ENCODE peak calls at places on chromosome 13, in four cellular contexts. U is neural progenitor cell, W is GM23338, X is PC-3. M is an unnamed sample.
A peak's percentile ranks its signal among the peaks of the same experiment; 100 is the strongest.

GRCh38 chr13:45339867-45340266 is 1.1 kb downstream of the TPT1 start:
- DNase-seq in U (no peak), W (no peak), X (no peak), M (peak; percentile 28)

GRCh38 chr13:26025196-26025595 is 26.6 kb downstream of the SHISA2 start:
- DNase-seq in U (no peak), W (peak; percentile 56), X (no peak), M (no peak)

GRCh38 chr13:113949546-113949945 is 24.3 kb downstream of the C13orf46 start:
- DNase-seq in U (no peak), W (no peak), X (no peak), M (no peak)

GRCh38 chr13:26011996-26012688 is 39.7 kb downstream of the SHISA2 start:
- DNase-seq in U (no peak), W (peak; percentile 57), X (no peak), M (no peak)

GRCh38 chr13:43977911-43978310 is 98.2 kb downstream of the LACC1 start:
- DNase-seq in U (no peak), W (no peak), X (no peak), M (no peak)

GRCh38 chr13:26221399-26221720 is 754 bp downstream of the RNF6 start:
- DNase-seq in U (no peak), W (no peak), X (no peak), M (no peak)

GRCh38 chr13:33230178-33230881 is 55.2 kb downstream of the STARD13 start:
- DNase-seq in U (no peak), W (no peak), X (peak; percentile 63), M (no peak)

GRCh38 chr13:111168116-111168515 is 53.0 kb downstream of the ARHGEF7 start:
- DNase-seq in U (no peak), W (no peak), X (no peak), M (no peak)

GRCh38 chr13:50793026-50793425 is 50.5 kb downstream of the DLEU7 start:
- DNase-seq in U (no peak), W (no peak), X (no peak), M (no peak)

GRCh38 chr13:28324181-28324789 is 170.6 kb downstream of the FLT1 start:
- DNase-seq in U (peak; percentile 84), W (peak; percentile 93), X (peak; percentile 67), M (peak; percentile 41)

GRCh38 chr13:75636339-75637095 is 387 bp downstream of the LMO7 start:
- DNase-seq in U (peak; percentile 61), W (peak; percentile 70), X (peak; percentile 36), M (peak; percentile 54)

GRCh38 chr13:66468656-66469055 is 761.5 kb downstream of the PCDH9 start:
- DNase-seq in U (no peak), W (no peak), X (no peak), M (no peak)

GRCh38 chr13:112912726-112913440 is 56.1 kb upstream of the MCF2L start:
- DNase-seq in U (no peak), W (no peak), X (no peak), M (no peak)

GRCh38 chr13:40787062-40787461 is 2.3 kb upstream of the SLC25A15 start:
- DNase-seq in U (no peak), W (no peak), X (no peak), M (no peak)

GRCh38 chr13:93672996-93673395 is 446.4 kb downstream of the GPC6 start:
- DNase-seq in U (no peak), W (no peak), X (no peak), M (no peak)

GRCh38 chr13:47661076-47661475 is 340.0 kb downstream of the SUCLA2 start:
- DNase-seq in U (no peak), W (no peak), X (peak; percentile 72), M (no peak)

GRCh38 chr13:32587014-32587773 is 942 bp downstream of the PDS5B start:
- DNase-seq in U (peak; percentile 93), W (peak; percentile 76), X (peak; percentile 44), M (peak; percentile 54)

GRCh38 chr13:103430368-103430767 is 364.2 kb upstream of the SLC10A2 start:
- DNase-seq in U (no peak), W (no peak), X (peak; percentile 31), M (no peak)

GRCh38 chr13:52034616-52035226 is 10.2 kb downstream of the UTP14C start:
- DNase-seq in U (no peak), W (no peak), X (no peak), M (no peak)

GRCh38 chr13:113404723-113405471 is 41.0 kb upstream of the GRTP1 start:
- DNase-seq in U (no peak), W (no peak), X (no peak), M (no peak)

GRCh38 chr13:50531917-50532899 is 311.3 kb downstream of the DLEU7 start:
- DNase-seq in U (no peak), W (no peak), X (peak; percentile 55), M (no peak)

GRCh38 chr13:112350300-112350699 is 25.9 kb upstream of the SPACA7 start:
- DNase-seq in U (no peak), W (no peak), X (no peak), M (no peak)

GRCh38 chr13:83819611-83820010 is 62.7 kb downstream of the SLITRK1 start:
- DNase-seq in U (no peak), W (no peak), X (peak; percentile 6), M (no peak)

DNA sequence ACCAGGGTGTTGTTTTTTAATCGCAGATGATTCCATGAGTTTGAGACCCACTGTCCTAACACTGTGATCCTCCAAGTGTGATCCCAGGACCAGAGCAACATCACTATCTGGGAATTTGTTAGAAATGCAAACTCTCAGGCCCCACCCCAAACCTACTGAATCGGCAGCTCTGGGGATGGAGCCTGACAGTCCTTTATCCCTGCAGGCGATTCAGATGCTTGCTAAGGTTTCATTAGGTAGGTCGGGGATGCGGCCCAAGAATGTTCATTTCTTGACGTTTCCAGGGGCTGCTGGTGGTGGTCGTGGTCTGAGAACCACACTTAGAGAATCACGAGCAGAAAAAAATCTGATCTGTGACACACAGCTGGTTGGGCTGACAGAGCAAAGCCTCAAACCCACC is 1.4 kb upstream of the FARP1 start:
- DNase-seq in U (peak; percentile 12), W (peak; percentile 56), X (no peak), M (no peak)
- H3K4me3 ChIP-seq in U (no peak overlapping the region), W (peak overlapping the region; percentile 77), X (no peak overlapping the region), M (no peak overlapping the region)

GRCh38 chr13:99982021-99982740 is 597 bp downstream of the ZIC2 start:
- DNase-seq in U (peak; percentile 77), W (peak; percentile 50), X (no peak), M (no peak)
- TF ChIP-seq EZH2 in U (no peak), W (no peak), X (peak; percentile 55), M (no peak)

GRCh38 chr13:80823472-80823871 is 482.5 kb upstream of the SPRY2 start:
- DNase-seq in U (no peak), W (no peak), X (no peak), M (no peak)
- H2AFZ ChIP-seq in U (no peak overlapping the region), W (no peak overlapping the region), X (no peak overlapping the region), M (no peak overlapping the region)

GRCh38 chr13:37682496-37682895 is 83.9 kb upstream of the POSTN start:
- DNase-seq in U (no peak), W (no peak), X (no peak), M (no peak)

GRCh38 chr13:37686501-37686900 is 87.9 kb upstream of the POSTN start:
- DNase-seq in U (no peak), W (no peak), X (no peak), M (no peak)

GRCh38 chr13:37680137-37680536 is 81.6 kb upstream of the POSTN start:
- DNase-seq in U (no peak), W (no peak), X (no peak), M (no peak)

GRCh38 chr13:37681295-37682032 is 82.9 kb upstream of the POSTN start:
- DNase-seq in U (no peak), W (no peak), X (peak; percentile 46), M (no peak)

GRCh38 chr13:37685206-37685605 is 86.6 kb upstream of the POSTN start:
- DNase-seq in U (no peak), W (no peak), X (no peak), M (no peak)
- H3K4me3 ChIP-seq in U (no peak overlapping the region), W (no peak overlapping the region), X (no peak overlapping the region), M (no peak overlapping the region)

DNA sequence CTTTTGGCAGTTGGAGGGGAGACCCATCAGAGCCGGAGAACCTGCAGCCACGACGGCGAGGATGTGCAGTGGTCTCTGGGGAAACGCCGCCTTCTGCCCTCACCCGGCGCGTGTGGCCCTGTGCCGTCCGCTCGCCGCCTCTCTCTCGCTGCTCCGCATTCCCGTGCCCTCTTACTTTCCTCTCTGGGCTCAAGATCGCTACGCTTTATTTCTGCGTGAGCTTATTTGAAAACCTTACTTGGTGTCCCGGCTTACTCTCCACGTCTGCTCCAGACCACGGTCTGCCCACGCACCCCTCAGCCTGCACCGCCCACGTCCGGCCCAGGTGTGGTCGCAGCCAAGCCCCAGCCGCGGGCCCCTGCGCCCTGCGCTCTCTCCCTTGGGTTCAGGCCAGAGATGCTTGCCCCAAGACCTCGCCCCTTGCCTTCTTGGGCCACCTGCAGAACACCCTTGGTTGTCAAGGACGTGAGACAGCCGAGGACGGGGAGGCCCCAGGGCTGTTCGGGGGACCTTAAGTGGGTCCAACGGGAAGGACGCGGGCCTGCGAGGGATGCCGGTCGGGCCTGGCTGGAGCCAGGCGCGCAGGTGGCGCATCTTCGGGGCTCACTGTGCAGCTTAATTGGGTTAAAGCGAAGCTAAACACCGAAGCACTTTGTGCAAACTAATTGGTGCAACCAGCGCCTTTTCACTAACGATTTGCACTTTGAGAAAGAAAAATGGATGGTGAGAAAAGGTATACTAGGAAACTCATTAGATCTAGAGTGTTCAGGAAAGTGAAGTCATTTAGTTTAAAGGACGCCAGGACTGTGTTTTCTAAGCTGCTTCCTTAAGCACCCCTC is 2.1 kb upstream of the MAB21L1 start:
- DNase-seq in U (peak; percentile 82), W (peak; percentile 65), X (no peak), M (no peak)
- TF ChIP-seq EZH2 in U (peak; percentile 55), W (peak; percentile 66), X (no peak), M (no peak)